ENCODE peak calls at places on chromosomes 2 and 18, in nine cellular contexts. O, E, D, N, S, F, U, I and Z are unnamed samples.

GRCh38 chr2:10232096-10232815 is 70.4 kb upstream of the HPCAL1 start:
- DNase-seq in O (no peak), E (no peak), D (no peak), N (no peak), S (peak; percentile 37), F (no peak), U (no peak), I (peak; percentile 36), Z (no peak)

GRCh38 chr18:48622911-48623431 is 84.1 kb downstream of the CTIF start:
- DNase-seq in O (no peak), E (no peak), D (no peak), N (no peak), S (no peak), F (no peak), U (no peak), I (no peak), Z (no peak)

GRCh38 chr18:59002974-59003594 is 136.6 kb upstream of the SEC11C start:
- DNase-seq in O (no peak), E (no peak), D (no peak), N (no peak), S (no peak), F (no peak), U (no peak), I (no peak), Z (no peak)

GRCh38 chr18:13216092-13216582 is 2.4 kb upstream of the LDLRAD4 start:
- DNase-seq in O (peak; percentile 48), E (peak; percentile 58), D (peak; percentile 55), N (peak; percentile 85), S (peak; percentile 72), F (no peak), U (no peak), I (peak; percentile 94), Z (peak; percentile 42)

GRCh38 chr2:234996467-234997270 is 44.9 kb downstream of the SH3BP4 start:
- DNase-seq in O (no peak), E (peak; percentile 49), D (peak; percentile 63), N (peak; percentile 31), S (no peak), F (no peak), U (no peak), I (no peak), Z (peak; percentile 57)

GRCh38 chr2:24333019-24333540 is 27.3 kb downstream of the ITSN2 start:
- DNase-seq in O (no peak), E (no peak), D (no peak), N (no peak), S (no peak), F (no peak), U (no peak), I (no peak), Z (no peak)

GRCh38 chr2:49973917-49974368 is 819.6 kb upstream of the FSHR start:
- DNase-seq in O (no peak), E (peak; percentile 24), D (no peak), N (peak; percentile 74), S (peak; percentile 52), F (no peak), U (no peak), I (peak; percentile 54), Z (peak; percentile 61)

GRCh38 chr2:121008978-121009377 is 273.3 kb downstream of the GLI2 start:
- DNase-seq in O (no peak), E (peak; percentile 60), D (no peak), N (no peak), S (no peak), F (no peak), U (no peak), I (no peak), Z (no peak)

GRCh38 chr2:216308532-216308931 is 63.8 kb downstream of the MARCHF4 start:
- DNase-seq in O (no peak), E (no peak), D (no peak), N (no peak), S (no peak), F (no peak), U (no peak), I (no peak), Z (peak; percentile 34)

GRCh38 chr18:75365230-75365629 is 62.3 kb downstream of the SMIM21 start:
- DNase-seq in O (no peak), E (no peak), D (no peak), N (no peak), S (no peak), F (no peak), U (no peak), I (no peak), Z (no peak)

GRCh38 chr2:121746071-121746578 is 9.3 kb upstream of the TSN start:
- DNase-seq in O (no peak), E (peak; percentile 55), D (no peak), N (no peak), S (no peak), F (no peak), U (no peak), I (no peak), Z (no peak)

GRCh38 chr2:31033032-31033431 is 105.2 kb downstream of the GALNT14 start:
- DNase-seq in O (no peak), E (no peak), D (no peak), N (no peak), S (no peak), F (no peak), U (no peak), I (no peak), Z (no peak)

GRCh38 chr18:8507881-8508280 is 101.4 kb upstream of the RAB12 start:
- DNase-seq in O (peak; percentile 26), E (no peak), D (no peak), N (no peak), S (no peak), F (no peak), U (no peak), I (no peak), Z (no peak)

GRCh38 chr2:6441800-6442199 is 423.9 kb downstream of the CMPK2 start:
- DNase-seq in O (no peak), E (no peak), D (no peak), N (no peak), S (no peak), F (no peak), U (no peak), I (no peak), Z (no peak)

GRCh38 chr18:12638634-12639124 is 19.2 kb downstream of the SPIRE1 start:
- DNase-seq in O (no peak), E (no peak), D (no peak), N (no peak), S (no peak), F (no peak), U (no peak), I (no peak), Z (no peak)

DNA sequence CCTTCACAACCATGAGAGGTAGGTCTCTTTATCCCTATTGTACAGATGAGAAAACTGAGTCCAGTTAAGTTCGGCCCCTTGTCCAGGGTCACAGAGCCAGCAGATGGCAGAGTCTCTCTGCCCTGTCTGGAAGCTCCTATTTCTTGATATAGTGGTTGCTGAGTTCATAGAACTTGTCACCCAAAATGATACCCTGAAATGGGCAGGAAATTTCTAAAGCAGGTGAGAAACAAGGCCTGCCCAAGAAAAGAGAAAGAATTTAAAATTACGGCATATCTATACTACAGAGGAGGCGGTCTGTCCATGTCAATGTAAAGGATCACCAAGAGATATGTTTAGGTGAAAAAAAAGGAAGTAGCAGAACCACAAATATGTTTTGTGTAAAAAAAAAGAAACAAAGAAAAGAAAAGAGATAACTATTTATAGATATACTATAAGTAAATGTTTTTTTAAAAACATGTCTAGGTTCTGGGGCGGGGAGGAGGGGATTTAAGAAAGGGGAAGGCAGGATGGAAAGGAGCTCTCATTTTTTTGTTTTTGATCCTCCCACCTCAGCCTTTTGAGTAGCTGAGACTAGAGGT is 39.8 kb downstream of the MYO7B start:
- DNase-seq in O (no peak), E (no peak), D (no peak), N (no peak), S (no peak), F (no peak), U (no peak), I (no peak), Z (no peak)
- TF ChIP-seq CTCF in O (no peak), E (no peak), D (no peak), N (no peak), S (no peak), F (no peak), U (peak; percentile 9), I (no peak), Z (no peak)

DNA sequence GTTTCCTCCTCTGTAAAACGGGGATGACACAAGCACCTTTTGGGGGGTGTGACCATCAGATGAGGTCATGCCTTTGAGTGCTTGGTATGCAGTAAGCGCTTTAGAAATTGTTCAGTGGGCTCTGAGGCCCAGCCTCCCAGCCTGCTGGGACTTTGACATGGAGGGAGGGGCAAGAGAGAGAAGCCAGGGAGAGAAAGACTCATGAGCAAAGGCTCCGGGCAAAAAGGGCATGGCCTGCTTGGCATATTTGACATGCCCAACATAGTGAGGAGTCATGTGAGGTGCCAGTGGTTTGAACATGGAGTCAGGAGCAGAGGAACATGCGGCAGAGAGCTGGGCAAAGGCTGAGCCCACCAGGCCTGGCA is 14.0 kb downstream of the TNS1 start:
- DNase-seq in O (no peak), E (no peak), D (no peak), N (no peak), S (no peak), F (no peak), U (no peak), I (no peak), Z (no peak)
- TF ChIP-seq CTCF in O (no peak), E (peak; percentile 43), D (no peak), N (no peak), S (no peak), F (no peak), U (no peak), I (peak; percentile 7), Z (peak; percentile 25)

GRCh38 chr2:146370821-146371220 is 1474.0 kb upstream of the ACVR2A start:
- DNase-seq in O (no peak), E (no peak), D (no peak), N (no peak), S (no peak), F (no peak), U (no peak), I (no peak), Z (no peak)
- TF ChIP-seq CTCF in O (no peak), E (no peak), D (no peak), N (no peak), S (no peak), F (no peak), U (no peak), I (no peak), Z (no peak)

DNA sequence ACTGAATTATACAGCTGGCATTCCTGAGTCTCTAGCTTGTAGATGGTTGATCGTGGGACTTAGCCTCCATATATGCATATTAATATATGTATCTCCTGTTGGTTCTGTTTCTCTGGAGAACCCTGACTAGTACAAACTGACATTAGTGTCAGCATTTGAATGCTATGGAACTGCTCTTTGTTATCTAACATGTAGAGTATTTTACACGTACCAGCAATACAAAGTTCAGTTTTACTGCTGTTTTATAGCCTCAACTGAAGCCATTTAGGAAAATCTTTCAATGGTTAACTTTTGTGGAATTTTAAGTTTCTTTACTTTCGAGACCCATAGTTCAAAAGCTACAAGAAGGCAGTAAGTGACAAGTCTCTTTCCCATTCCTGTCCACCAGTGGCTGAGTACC is 418.4 kb downstream of the NUP35 start:
- DNase-seq in O (no peak), E (no peak), D (no peak), N (no peak), S (no peak), F (no peak), U (no peak), I (no peak), Z (no peak)
- TF ChIP-seq CTCF in O (no peak), E (no peak), D (no peak), N (no peak), S (no peak), F (no peak), U (no peak), I (no peak), Z (no peak)